ENCODE peak calls at places on chromosomes 13 and 19, in eight cellular contexts. Q, N, Z, B, J, X, H and U are unnamed samples.

GRCh38 chr19:41405776-41406175 is 8.2 kb downstream of the BCKDHA start:
- DNase-seq in Q (no peak), N (no peak), Z (no peak), B (no peak), J (no peak), X (no peak), H (no peak), U (no peak)

GRCh38 chr19:34120846-34121639 is 51.3 kb upstream of the LSM14A start:
- DNase-seq in Q (no peak), N (peak), Z (peak), B (no peak), J (peak), X (peak), H (no peak), U (no peak)

GRCh38 chr13:74111399-74111798 is 22.8 kb downstream of the KLF12 start:
- DNase-seq in Q (no peak), N (no peak), Z (no peak), B (no peak), J (no peak), X (no peak), H (no peak), U (no peak)

GRCh38 chr19:52176574-52176973 is 5.2 kb upstream of the ZNF836 start:
- DNase-seq in Q (peak), N (no peak), Z (no peak), B (peak), J (no peak), X (peak), H (no peak), U (no peak)

GRCh38 chr13:50208826-50209335 is 193.6 kb downstream of the KCNRG start:
- DNase-seq in Q (no peak), N (peak), Z (peak), B (peak), J (peak), X (peak), H (peak), U (no peak)

GRCh38 chr19:7928741-7929701 is 3.1 kb upstream of the CTXN1 start:
- DNase-seq in Q (no peak), N (peak), Z (peak), B (peak), J (peak), X (peak), H (no peak), U (peak)

GRCh38 chr19:19679176-19680073 is 10.8 kb downstream of the ZNF101 start:
- DNase-seq in Q (no peak), N (no peak), Z (no peak), B (no peak), J (no peak), X (no peak), H (no peak), U (no peak)

GRCh38 chr19:1566392-1567115 is 1.6 kb downstream of the MEX3D start:
- DNase-seq in Q (peak), N (peak), Z (peak), B (peak), J (peak), X (peak), H (no peak), U (no peak)

GRCh38 chr19:13228561-13228960 is 78.3 kb downstream of the IER2 start:
- DNase-seq in Q (no peak), N (no peak), Z (peak), B (no peak), J (no peak), X (no peak), H (no peak), U (no peak)

GRCh38 chr13:50309200-50309848 is 294.1 kb downstream of the KCNRG start:
- DNase-seq in Q (no peak), N (no peak), Z (no peak), B (no peak), J (no peak), X (no peak), H (no peak), U (no peak)

GRCh38 chr13:101415358-101416174 is 742 bp downstream of the NALCN start:
- DNase-seq in Q (no peak), N (no peak), Z (no peak), B (peak), J (no peak), X (peak), H (no peak), U (no peak)

GRCh38 chr13:60095300-60095699 is 68.4 kb downstream of the DIAPH3 start:
- DNase-seq in Q (no peak), N (no peak), Z (no peak), B (no peak), J (no peak), X (peak), H (no peak), U (no peak)

GRCh38 chr13:44075113-44075512 is 195.4 kb downstream of the LACC1 start:
- DNase-seq in Q (no peak), N (no peak), Z (no peak), B (no peak), J (no peak), X (no peak), H (no peak), U (no peak)

GRCh38 chr13:26340812-26341211 is 86.9 kb downstream of the CDK8 start:
- DNase-seq in Q (no peak), N (no peak), Z (no peak), B (no peak), J (no peak), X (no peak), H (no peak), U (no peak)

GRCh38 chr19:7789447-7789846 is 26.4 kb downstream of the CLEC4M start:
- DNase-seq in Q (no peak), N (no peak), Z (no peak), B (peak), J (no peak), X (peak), H (peak), U (no peak)

GRCh38 chr19:52048604-52049493 is at the start of gene ZNF432:
- DNase-seq in Q (peak), N (peak), Z (peak), B (peak), J (peak), X (peak), H (peak), U (peak)

GRCh38 chr13:21074601-21075302 is 13.4 kb upstream of the LATS2 start:
- DNase-seq in Q (no peak), N (no peak), Z (no peak), B (no peak), J (peak), X (no peak), H (no peak), U (no peak)

GRCh38 chr19:39355253-39355652 is 13.0 kb downstream of the SAMD4B start:
- DNase-seq in Q (no peak), N (no peak), Z (no peak), B (no peak), J (no peak), X (no peak), H (no peak), U (no peak)

GRCh38 chr13:51286135-51287002 is 53.1 kb upstream of the SERPINE3 start:
- DNase-seq in Q (peak), N (peak), Z (peak), B (peak), J (peak), X (peak), H (peak), U (peak)

GRCh38 chr19:6059396-6059947 is 50.8 kb downstream of the RFX2 start:
- DNase-seq in Q (peak), N (no peak), Z (no peak), B (no peak), J (no peak), X (no peak), H (no peak), U (peak)

GRCh38 chr19:6273701-6274601 is 5.8 kb downstream of the MLLT1 start:
- DNase-seq in Q (peak), N (no peak), Z (peak), B (no peak), J (peak), X (no peak), H (peak), U (no peak)

GRCh38 chr13:68851026-68851425 is 1256.6 kb upstream of the ATXN8OS start:
- DNase-seq in Q (no peak), N (no peak), Z (peak), B (no peak), J (no peak), X (no peak), H (no peak), U (no peak)

GRCh38 chr13:57437587-57437986 is 194.0 kb upstream of the PCDH17 start:
- DNase-seq in Q (no peak), N (no peak), Z (no peak), B (no peak), J (no peak), X (no peak), H (no peak), U (no peak)

GRCh38 chr19:33456076-33456844 is 65.3 kb downstream of the PEPD start:
- DNase-seq in Q (no peak), N (no peak), Z (no peak), B (no peak), J (no peak), X (no peak), H (peak), U (no peak)

GRCh38 chr19:28619842-28620429 is 593.0 kb downstream of the UQCRFS1 start:
- DNase-seq in Q (no peak), N (no peak), Z (no peak), B (no peak), J (no peak), X (no peak), H (no peak), U (no peak)

GRCh38 chr13:39877134-39877533 is 221.7 kb downstream of the COG6 start:
- DNase-seq in Q (no peak), N (no peak), Z (no peak), B (no peak), J (no peak), X (no peak), H (no peak), U (no peak)

GRCh38 chr19:57803594-57804325 is 11.0 kb downstream of the ZNF552 start:
- DNase-seq in Q (no peak), N (peak), Z (peak), B (peak), J (peak), X (peak), H (no peak), U (peak)

GRCh38 chr19:53908106-53908932 is 759 bp upstream of the CACNG7 start:
- DNase-seq in Q (no peak), N (peak), Z (peak), B (peak), J (peak), X (peak), H (peak), U (no peak)

GRCh38 chr19:10270616-10271394 is at the start of gene ICAM1:
- DNase-seq in Q (no peak), N (no peak), Z (peak), B (peak), J (peak), X (peak), H (peak), U (no peak)
- TF ChIP-seq CTCF in Q (no peak), N (no peak), Z (no peak), B (peak), J (no peak), X (no peak), H (peak), U (peak)

GRCh38 chr19:3908266-3909054 is 24.4 kb upstream of the NMRK2 start:
- DNase-seq in Q (no peak), N (no peak), Z (no peak), B (no peak), J (no peak), X (no peak), H (no peak), U (no peak)
- TF ChIP-seq CTCF in Q (no peak), N (no peak), Z (no peak), B (no peak), J (no peak), X (no peak), H (no peak), U (no peak)

DNA sequence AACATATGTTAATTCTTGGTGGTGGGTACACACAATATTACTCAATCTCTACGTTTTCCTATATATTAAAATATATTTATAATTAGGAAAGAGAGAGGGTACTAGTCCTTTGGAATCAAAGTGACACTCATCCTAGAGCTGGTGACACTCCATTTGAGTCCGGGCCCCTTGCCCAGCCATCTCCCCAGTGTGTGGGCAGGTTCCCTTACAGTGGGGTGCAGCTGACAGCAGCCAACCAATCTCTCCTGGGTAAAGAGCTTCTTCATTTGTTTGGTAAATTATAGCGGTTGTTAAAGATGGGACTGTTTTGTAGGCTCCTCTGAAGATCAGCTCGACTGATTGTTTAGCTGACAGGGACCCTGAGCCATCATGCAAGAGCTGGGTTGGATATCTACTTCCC is 37.2 kb upstream of the RGCC start:
- DNase-seq in Q (no peak), N (no peak), Z (no peak), B (no peak), J (no peak), X (no peak), H (no peak), U (no peak)
- TF ChIP-seq CTCF in Q (no peak), N (no peak), Z (no peak), B (no peak), J (no peak), X (no peak), H (no peak), U (no peak)

DNA sequence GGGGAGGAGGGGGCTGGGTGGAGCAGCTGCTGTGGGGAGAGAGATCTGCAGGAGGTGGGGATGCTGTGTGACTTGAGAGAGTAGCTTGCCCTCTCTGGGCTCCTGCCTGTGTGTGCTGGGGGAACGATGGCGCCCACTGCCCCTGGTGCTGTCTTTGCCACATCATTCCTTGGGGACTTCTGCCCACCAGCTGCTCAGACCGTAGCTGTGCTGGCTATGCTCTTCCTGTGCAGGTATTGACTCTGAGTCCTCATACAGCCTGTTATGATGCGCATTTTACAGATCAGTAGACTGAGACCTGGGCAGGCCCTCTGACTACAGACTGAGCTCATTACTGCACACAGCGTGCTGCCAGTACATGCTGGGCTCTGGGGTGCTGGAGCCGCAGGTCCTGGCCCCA is 51.1 kb downstream of the DNM2 start:
- DNase-seq in Q (no peak), N (no peak), Z (no peak), B (no peak), J (no peak), X (no peak), H (no peak), U (no peak)
- TF ChIP-seq CTCF in Q (no peak), N (no peak), Z (no peak), B (no peak), J (no peak), X (no peak), H (no peak), U (no peak)

DNA sequence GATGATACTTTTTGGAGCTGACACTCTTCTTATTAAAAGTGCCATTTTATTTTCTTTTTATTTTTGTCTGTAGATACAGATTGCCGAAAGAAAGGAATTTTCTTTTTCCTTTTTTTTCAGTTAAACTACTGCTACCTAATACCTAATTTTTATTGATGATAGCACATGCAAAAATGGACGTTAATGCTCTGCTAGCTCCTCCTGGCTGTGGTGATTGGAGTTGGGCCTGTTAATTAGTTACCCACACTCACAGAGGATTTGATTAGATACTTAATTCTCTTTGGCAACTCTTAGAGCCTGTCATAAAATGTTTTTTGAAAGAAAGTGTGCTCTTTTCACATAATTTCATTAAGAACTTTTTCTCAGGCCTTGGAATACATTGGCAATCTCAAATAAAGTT is 366.8 kb downstream of the DCT start:
- DNase-seq in Q (no peak), N (no peak), Z (no peak), B (no peak), J (peak), X (no peak), H (no peak), U (no peak)
- TF ChIP-seq CTCF in Q (no peak), N (no peak), Z (no peak), B (no peak), J (peak), X (peak), H (no peak), U (no peak)

GRCh38 chr19:31002852-31003251 is 346.4 kb downstream of the TSHZ3 start:
- DNase-seq in Q (no peak), N (no peak), Z (no peak), B (no peak), J (no peak), X (peak), H (no peak), U (no peak)
- TF ChIP-seq CTCF in Q (no peak), N (no peak), Z (no peak), B (no peak), J (no peak), X (peak), H (no peak), U (peak)

GRCh38 chr13:29369060-29369743 is 226.3 kb downstream of the SLC7A1 start:
- DNase-seq in Q (no peak), N (peak), Z (peak), B (peak), J (peak), X (peak), H (no peak), U (no peak)
- TF ChIP-seq CTCF in Q (peak), N (peak), Z (peak), B (peak), J (peak), X (peak), H (peak), U (peak)